ENCODE peak calls at places on chromosomes 4 and X, in five cellular contexts. One of them, this sample, is unnamed.

GRCh38 chrX:42920752-42921151 is 142.8 kb upstream of the PPP1R2C start:
- DNase-seq in ovary: no peak
- DNase-seq in omental fat pad: no peak
- DNase-seq in NCI-H446 treated with DMSO at 0.1 percent for 48 hours: no peak
- DNase-seq in stimulated activated CD8-positive, alpha-beta memory T cell treated with anti-CD3 and anti-CD28 coated beads, Interleukin-12 subunit alpha, Interleukin-12 subunit beta, amount 100 ng/mL, for 1 hour: no peak
- DNase-seq in this sample: no peak

GRCh38 chr4:37561803-37562207 is 124.4 kb downstream of the RELL1 start:
- DNase-seq in ovary: no peak
- DNase-seq in omental fat pad: no peak
- DNase-seq in NCI-H446 treated with DMSO at 0.1 percent for 48 hours: no peak
- DNase-seq in stimulated activated CD8-positive, alpha-beta memory T cell treated with anti-CD3 and anti-CD28 coated beads, Interleukin-12 subunit alpha, Interleukin-12 subunit beta, amount 100 ng/mL, for 1 hour: no peak
- DNase-seq in this sample: no peak

GRCh38 chr4:79611026-79611425 is 203.0 kb upstream of the GK2 start:
- DNase-seq in ovary: no peak
- DNase-seq in omental fat pad: no peak
- DNase-seq in NCI-H446 treated with DMSO at 0.1 percent for 48 hours: no peak
- DNase-seq in stimulated activated CD8-positive, alpha-beta memory T cell treated with anti-CD3 and anti-CD28 coated beads, Interleukin-12 subunit alpha, Interleukin-12 subunit beta, amount 100 ng/mL, for 1 hour: no peak
- DNase-seq in this sample: no peak

GRCh38 chr4:105637409-105638258 is 70.9 kb downstream of the INTS12 start:
- DNase-seq in ovary: peak
- DNase-seq in omental fat pad: peak
- DNase-seq in NCI-H446 treated with DMSO at 0.1 percent for 48 hours: peak
- DNase-seq in stimulated activated CD8-positive, alpha-beta memory T cell treated with anti-CD3 and anti-CD28 coated beads, Interleukin-12 subunit alpha, Interleukin-12 subunit beta, amount 100 ng/mL, for 1 hour: no peak
- DNase-seq in this sample: peak

GRCh38 chrX:17656035-17656418 is 81.3 kb upstream of the SCML1 start:
- DNase-seq in ovary: no peak
- DNase-seq in omental fat pad: no peak
- DNase-seq in NCI-H446 treated with DMSO at 0.1 percent for 48 hours: no peak
- DNase-seq in stimulated activated CD8-positive, alpha-beta memory T cell treated with anti-CD3 and anti-CD28 coated beads, Interleukin-12 subunit alpha, Interleukin-12 subunit beta, amount 100 ng/mL, for 1 hour: no peak
- DNase-seq in this sample: no peak

GRCh38 chrX:7314425-7314824 is 166.5 kb upstream of the PUDP start:
- DNase-seq in ovary: no peak
- DNase-seq in omental fat pad: no peak
- DNase-seq in NCI-H446 treated with DMSO at 0.1 percent for 48 hours: no peak
- DNase-seq in stimulated activated CD8-positive, alpha-beta memory T cell treated with anti-CD3 and anti-CD28 coated beads, Interleukin-12 subunit alpha, Interleukin-12 subunit beta, amount 100 ng/mL, for 1 hour: no peak
- DNase-seq in this sample: no peak

GRCh38 chrX:13048265-13048664 is 3.8 kb upstream of the FAM9C start:
- DNase-seq in ovary: no peak
- DNase-seq in omental fat pad: no peak
- DNase-seq in NCI-H446 treated with DMSO at 0.1 percent for 48 hours: peak
- DNase-seq in stimulated activated CD8-positive, alpha-beta memory T cell treated with anti-CD3 and anti-CD28 coated beads, Interleukin-12 subunit alpha, Interleukin-12 subunit beta, amount 100 ng/mL, for 1 hour: no peak
- DNase-seq in this sample: no peak

GRCh38 chrX:5726246-5726645 is 502.4 kb downstream of the NLGN4X start:
- DNase-seq in ovary: no peak
- DNase-seq in omental fat pad: no peak
- DNase-seq in NCI-H446 treated with DMSO at 0.1 percent for 48 hours: no peak
- DNase-seq in stimulated activated CD8-positive, alpha-beta memory T cell treated with anti-CD3 and anti-CD28 coated beads, Interleukin-12 subunit alpha, Interleukin-12 subunit beta, amount 100 ng/mL, for 1 hour: no peak
- DNase-seq in this sample: no peak

GRCh38 chr4:100588076-100588475 is 70.3 kb upstream of the EMCN start:
- DNase-seq in ovary: no peak
- DNase-seq in omental fat pad: no peak
- DNase-seq in NCI-H446 treated with DMSO at 0.1 percent for 48 hours: no peak
- DNase-seq in stimulated activated CD8-positive, alpha-beta memory T cell treated with anti-CD3 and anti-CD28 coated beads, Interleukin-12 subunit alpha, Interleukin-12 subunit beta, amount 100 ng/mL, for 1 hour: no peak
- DNase-seq in this sample: no peak

GRCh38 chr4:152728343-152728742 is 48.5 kb upstream of the TMEM154 start:
- DNase-seq in ovary: no peak
- DNase-seq in omental fat pad: no peak
- DNase-seq in NCI-H446 treated with DMSO at 0.1 percent for 48 hours: no peak
- DNase-seq in stimulated activated CD8-positive, alpha-beta memory T cell treated with anti-CD3 and anti-CD28 coated beads, Interleukin-12 subunit alpha, Interleukin-12 subunit beta, amount 100 ng/mL, for 1 hour: no peak
- DNase-seq in this sample: no peak

GRCh38 chrX:51144828-51145442 is 187.7 kb upstream of the NUDT10 start:
- DNase-seq in ovary: no peak
- DNase-seq in omental fat pad: no peak
- DNase-seq in NCI-H446 treated with DMSO at 0.1 percent for 48 hours: no peak
- DNase-seq in stimulated activated CD8-positive, alpha-beta memory T cell treated with anti-CD3 and anti-CD28 coated beads, Interleukin-12 subunit alpha, Interleukin-12 subunit beta, amount 100 ng/mL, for 1 hour: no peak
- DNase-seq in this sample: peak

GRCh38 chrX:1246816-1247215 is 21.8 kb upstream of the CSF2RA start:
- DNase-seq in ovary: peak
- DNase-seq in omental fat pad: peak
- DNase-seq in NCI-H446 treated with DMSO at 0.1 percent for 48 hours: no peak
- DNase-seq in stimulated activated CD8-positive, alpha-beta memory T cell treated with anti-CD3 and anti-CD28 coated beads, Interleukin-12 subunit alpha, Interleukin-12 subunit beta, amount 100 ng/mL, for 1 hour: peak
- DNase-seq in this sample: no peak

GRCh38 chrX:127259742-127260141 is 440.2 kb downstream of the PRR32 start:
- DNase-seq in ovary: no peak
- DNase-seq in omental fat pad: no peak
- DNase-seq in NCI-H446 treated with DMSO at 0.1 percent for 48 hours: no peak
- DNase-seq in stimulated activated CD8-positive, alpha-beta memory T cell treated with anti-CD3 and anti-CD28 coated beads, Interleukin-12 subunit alpha, Interleukin-12 subunit beta, amount 100 ng/mL, for 1 hour: no peak
- DNase-seq in this sample: no peak

GRCh38 chr4:53021709-53022108 is 159.6 kb downstream of the RASL11B start:
- DNase-seq in ovary: no peak
- DNase-seq in omental fat pad: no peak
- DNase-seq in NCI-H446 treated with DMSO at 0.1 percent for 48 hours: no peak
- DNase-seq in stimulated activated CD8-positive, alpha-beta memory T cell treated with anti-CD3 and anti-CD28 coated beads, Interleukin-12 subunit alpha, Interleukin-12 subunit beta, amount 100 ng/mL, for 1 hour: no peak
- DNase-seq in this sample: no peak

GRCh38 chrX:65575024-65575423 is 40.4 kb upstream of the LAS1L start:
- DNase-seq in ovary: no peak
- DNase-seq in omental fat pad: no peak
- DNase-seq in NCI-H446 treated with DMSO at 0.1 percent for 48 hours: no peak
- DNase-seq in stimulated activated CD8-positive, alpha-beta memory T cell treated with anti-CD3 and anti-CD28 coated beads, Interleukin-12 subunit alpha, Interleukin-12 subunit beta, amount 100 ng/mL, for 1 hour: no peak
- DNase-seq in this sample: no peak

GRCh38 chrX:7088968-7089615 is 58.4 kb upstream of the STS start:
- DNase-seq in ovary: no peak
- DNase-seq in omental fat pad: no peak
- DNase-seq in NCI-H446 treated with DMSO at 0.1 percent for 48 hours: no peak
- DNase-seq in stimulated activated CD8-positive, alpha-beta memory T cell treated with anti-CD3 and anti-CD28 coated beads, Interleukin-12 subunit alpha, Interleukin-12 subunit beta, amount 100 ng/mL, for 1 hour: peak
- DNase-seq in this sample: no peak

This sample was measured in SHP77 treated with DMSO at 0.1 percent for 48 hours.